ENCODE peak calls at places on chromosomes 1 and 21, in ten cellular contexts. U, H, D, L, A, K, Q, O, C and Z are unnamed samples.

GRCh38 chr1:98704474-98704873 is 43.0 kb downstream of the SNX7 start:
- DNase-seq in U (no peak), H (no peak), D (no peak), L (no peak), A (no peak), K (peak; percentile 9), Q (no peak), O (peak; percentile 67), C (no peak), Z (no peak)

GRCh38 chr1:62180649-62181048 is 14.0 kb upstream of the L1TD1 start:
- DNase-seq in U (peak; percentile 42), H (no peak), D (no peak), L (no peak), A (no peak), K (no peak), Q (no peak), O (no peak), C (no peak), Z (peak; percentile 54)

GRCh38 chr1:158179301-158180041 is 1.2 kb upstream of the CD1D start:
- DNase-seq in U (peak; percentile 13), H (no peak), D (no peak), L (no peak), A (no peak), K (no peak), Q (no peak), O (no peak), C (no peak), Z (no peak)

GRCh38 chr1:231334079-231334666 is 3.5 kb downstream of the EXOC8 start:
- DNase-seq in U (no peak), H (no peak), D (no peak), L (no peak), A (no peak), K (no peak), Q (no peak), O (no peak), C (no peak), Z (no peak)

GRCh38 chr1:161531986-161532875 is 7.9 kb downstream of the HSPA6 start:
- DNase-seq in U (no peak), H (no peak), D (no peak), L (no peak), A (no peak), K (peak; percentile 21), Q (no peak), O (peak; percentile 55), C (no peak), Z (no peak)

GRCh38 chr1:117758444-117759316 is 152.8 kb downstream of the TENT5C start:
- DNase-seq in U (peak; percentile 83), H (peak; percentile 46), D (peak; percentile 75), L (peak; percentile 77), A (peak; percentile 73), K (peak; percentile 84), Q (peak; percentile 91), O (peak; percentile 89), C (peak; percentile 53), Z (peak; percentile 65)

GRCh38 chr21:46483300-46484295 is 24.9 kb downstream of the DIP2A start:
- DNase-seq in U (no peak), H (no peak), D (no peak), L (no peak), A (no peak), K (no peak), Q (no peak), O (no peak), C (no peak), Z (no peak)

GRCh38 chr1:115227683-115228082 is 110.4 kb downstream of the NGF start:
- DNase-seq in U (no peak), H (no peak), D (no peak), L (no peak), A (no peak), K (peak; percentile 36), Q (no peak), O (no peak), C (no peak), Z (peak; percentile 23)

GRCh38 chr1:160117709-160118183 is 2.2 kb downstream of the ATP1A2 start:
- DNase-seq in U (peak; percentile 30), H (no peak), D (no peak), L (no peak), A (no peak), K (peak; percentile 79), Q (no peak), O (no peak), C (no peak), Z (no peak)

GRCh38 chr1:153627797-153628626 is at the start of gene S100A1:
- DNase-seq in U (no peak), H (no peak), D (no peak), L (no peak), A (no peak), K (no peak), Q (no peak), O (no peak), C (no peak), Z (no peak)